ENCODE peak calls at places on chromosomes 11 and 22, in seven cellular contexts. L is Peyer's patch, C is AG10803, T is mammary epithelial cell, M is uterus, X is cardiac muscle cell, Y is BJ. I is an unnamed sample.

GRCh38 chr11:63768232-63769043 is at the start of gene ZFTA:
- DNase-seq in T (peak; percentile 43), Y (no peak), M (peak; percentile 72), X (peak; percentile 70), L (peak; percentile 69), C (peak; percentile 54), I (no peak)

GRCh38 chr11:100791103-100791502 is 104.0 kb downstream of the ARHGAP42 start:
- DNase-seq in C (no peak), M (no peak), X (no peak), Y (no peak), L (no peak), T (no peak), I (no peak)

GRCh38 chr11:1674194-1674878 is 22.7 kb upstream of the KRTAP5-6 start:
- DNase-seq in X (no peak), L (peak; percentile 25), Y (no peak), C (no peak), M (peak; percentile 11), T (no peak), I (no peak)

GRCh38 chr11:35305670-35306382 is 113.5 kb downstream of the SLC1A2 start:
- DNase-seq in L (no peak), Y (no peak), X (peak; percentile 74), T (no peak), C (peak; percentile 39), M (no peak), I (no peak)

GRCh38 chr11:62340269-62340901 is 3.1 kb downstream of the ASRGL1 start:
- DNase-seq in X (peak; percentile 64), C (peak; percentile 44), T (peak; percentile 16), L (peak; percentile 69), M (peak; percentile 20), Y (no peak), I (peak; percentile 10)

GRCh38 chr11:29801561-29801960 is 215.3 kb downstream of the KCNA4 start:
- DNase-seq in M (no peak), L (no peak), X (peak; percentile 13), C (no peak), T (no peak), Y (no peak), I (no peak)

GRCh38 chr11:75918295-75918694 is 103.3 kb downstream of the UVRAG start:
- DNase-seq in L (no peak), C (no peak), X (no peak), T (no peak), M (no peak), Y (no peak), I (no peak)

GRCh38 chr11:66720223-66720898 is 8.7 kb downstream of the SPTBN2 start:
- DNase-seq in Y (peak; percentile 5), X (peak; percentile 15), M (no peak), T (peak; percentile 89), C (peak; percentile 6), L (peak; percentile 68), I (peak; percentile 74)

GRCh38 chr11:68889948-68890446 is 13.6 kb downstream of the MRPL21 start:
- DNase-seq in Y (peak; percentile 94), M (peak; percentile 79), L (no peak), C (peak; percentile 98), T (no peak), X (peak; percentile 80), I (peak; percentile 98)

GRCh38 chr11:35723493-35724284 is 61.1 kb downstream of the TRIM44 start:
- DNase-seq in T (peak; percentile 65), X (peak; percentile 23), M (no peak), L (no peak), C (no peak), Y (no peak), I (no peak)

GRCh38 chr22:45211435-45211834 is 29.3 kb downstream of the KIAA0930 start:
- DNase-seq in Y (no peak), L (peak; percentile 48), T (no peak), X (no peak), M (no peak), C (no peak), I (no peak)

GRCh38 chr11:45146072-45147016 is at the start of gene PRDM11:
- DNase-seq in X (peak; percentile 85), L (peak; percentile 85), C (peak; percentile 82), M (peak; percentile 76), Y (no peak), T (peak; percentile 70), I (no peak)

GRCh38 chr11:10659339-10660216 is 34.0 kb downstream of the IRAG1 start:
- DNase-seq in X (peak; percentile 77), Y (peak; percentile 92), L (peak; percentile 58), M (peak; percentile 68), C (peak; percentile 97), T (peak; percentile 73), I (peak; percentile 78)

GRCh38 chr11:2290351-2290841 is 11.3 kb downstream of the C11orf21 start:
- DNase-seq in C (no peak), T (no peak), L (peak; percentile 31), Y (no peak), M (peak; percentile 9), X (no peak), I (no peak)

GRCh38 chr11:10504490-10504889 is 36.5 kb downstream of the RNF141 start:
- DNase-seq in M (no peak), L (no peak), T (no peak), C (no peak), X (no peak), Y (no peak), I (no peak)

GRCh38 chr11:117875397-117876048 is 935 bp downstream of the FXYD6 start:
- DNase-seq in Y (no peak), M (no peak), C (no peak), T (no peak), L (no peak), X (no peak), I (no peak)

GRCh38 chr11:96012086-96012824 is 88.3 kb upstream of the MTMR2 start:
- DNase-seq in Y (no peak), T (peak; percentile 81), C (peak; percentile 82), M (peak; percentile 29), L (no peak), X (peak; percentile 92), I (peak; percentile 47)

DNA sequence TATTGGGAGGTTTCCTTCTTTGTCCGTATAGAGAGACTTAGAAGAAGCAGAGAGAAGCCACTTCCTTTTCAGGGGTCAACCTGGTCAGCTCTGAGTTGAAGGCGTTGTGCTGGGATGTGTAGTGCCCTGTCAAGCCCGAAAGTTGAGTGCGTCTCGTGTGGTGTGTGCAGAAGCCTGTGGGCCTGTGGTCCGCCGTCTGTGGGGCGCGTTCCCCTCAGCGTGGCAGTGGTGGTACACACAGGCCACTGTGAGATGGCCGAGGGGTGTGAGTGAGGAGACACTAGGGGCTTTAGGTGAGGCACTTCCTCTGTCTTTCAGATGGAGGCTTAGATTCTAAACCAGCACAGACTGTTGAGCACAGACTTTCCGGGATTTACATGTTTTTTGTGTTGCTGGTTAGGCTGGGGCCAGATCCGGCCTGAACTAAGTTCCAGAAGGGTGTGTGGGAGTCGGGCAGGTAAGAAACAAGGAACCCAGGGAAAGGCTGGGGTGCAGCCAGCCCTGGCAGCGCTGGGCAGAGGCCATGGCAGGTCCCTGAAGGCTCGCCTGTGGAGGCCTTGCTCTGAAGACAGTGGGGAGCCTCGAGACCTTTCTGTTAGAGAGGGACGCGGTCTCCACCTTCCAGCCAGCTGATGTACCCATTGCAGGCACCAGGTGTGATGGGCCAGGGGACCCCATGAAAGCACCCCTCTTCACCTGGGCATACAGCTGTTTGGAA is 194.2 kb downstream of the TBC1D22A start:
- DNase-seq in L (no peak), Y (no peak), X (no peak), C (no peak), M (no peak), T (no peak), I (no peak)
- H3K4me3 ChIP-seq in L (no peak overlapping the region), Y (no peak overlapping the region), X (no peak overlapping the region), C (no peak overlapping the region), M (no peak overlapping the region), T (no peak overlapping the region), I (no peak overlapping the region)

DNA sequence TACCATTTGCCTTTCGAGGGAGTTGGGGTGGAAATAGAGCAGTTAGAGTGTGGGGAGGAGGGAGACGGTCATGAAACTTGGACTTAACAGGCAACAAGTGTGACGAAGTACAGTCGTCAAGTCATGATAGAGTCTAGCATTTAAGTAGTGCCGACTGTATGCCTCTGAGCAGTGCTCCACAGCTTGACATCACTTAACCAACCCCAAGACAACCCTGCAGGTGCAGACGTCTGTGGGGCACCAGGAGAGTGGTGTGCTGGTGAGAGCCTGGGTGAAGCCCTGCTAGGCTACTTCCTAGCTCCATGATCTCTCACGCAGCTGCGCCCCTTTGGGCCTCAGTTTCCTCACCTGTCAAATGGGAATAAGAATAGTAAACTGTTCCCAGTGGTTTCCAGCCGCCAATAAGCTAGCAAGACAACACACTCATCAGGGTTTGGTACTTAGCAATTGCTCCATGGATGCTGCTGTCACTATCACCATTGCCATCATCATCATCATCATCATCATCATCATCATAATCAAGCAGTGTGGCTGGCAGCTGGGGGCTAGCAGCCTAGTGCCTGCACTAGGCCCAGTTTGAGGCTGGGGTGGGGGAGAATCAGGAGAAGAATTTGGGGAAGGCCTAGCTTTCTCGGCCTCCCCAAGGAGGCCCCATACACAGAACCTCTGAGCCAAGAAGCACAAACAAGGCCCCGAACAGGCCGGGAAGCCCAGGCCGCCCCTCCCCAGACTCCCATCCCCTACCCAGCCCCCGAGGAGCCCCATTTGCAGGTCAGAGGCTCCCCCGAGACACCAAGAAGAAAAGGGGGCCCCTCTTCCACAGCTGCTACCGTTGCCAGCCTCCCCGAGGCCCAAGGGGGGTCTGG is 29.0 kb downstream of the MN1 start:
- DNase-seq in L (no peak), Y (no peak), C (no peak), T (no peak), X (no peak), M (no peak), I (no peak)
- H3K4me3 ChIP-seq in L (no peak overlapping the region), Y (no peak overlapping the region), C (no peak overlapping the region), T (no peak overlapping the region), X (no peak overlapping the region), M (no peak overlapping the region), I (no peak overlapping the region)

GRCh38 chr11:85813721-85814120 is 2.8 kb upstream of the SYTL2 start:
- DNase-seq in T (no peak), C (no peak), L (peak; percentile 70), X (no peak), Y (no peak), M (no peak), I (no peak)

GRCh38 chr11:85810521-85810870 is 445 bp downstream of the SYTL2 start:
- DNase-seq in Y (no peak), T (no peak), C (no peak), M (no peak), L (no peak), X (no peak), I (no peak)

GRCh38 chr11:85809881-85810280 is 1.1 kb downstream of the SYTL2 start:
- DNase-seq in C (no peak), M (peak; percentile 17), T (no peak), Y (no peak), L (no peak), X (no peak), I (no peak)

GRCh38 chr11:85810871-85811611 is at the start of gene SYTL2:
- DNase-seq in X (peak; percentile 46), C (peak; percentile 51), Y (no peak), T (peak; percentile 71), L (peak; percentile 92), M (peak; percentile 65), I (no peak)

DNA sequence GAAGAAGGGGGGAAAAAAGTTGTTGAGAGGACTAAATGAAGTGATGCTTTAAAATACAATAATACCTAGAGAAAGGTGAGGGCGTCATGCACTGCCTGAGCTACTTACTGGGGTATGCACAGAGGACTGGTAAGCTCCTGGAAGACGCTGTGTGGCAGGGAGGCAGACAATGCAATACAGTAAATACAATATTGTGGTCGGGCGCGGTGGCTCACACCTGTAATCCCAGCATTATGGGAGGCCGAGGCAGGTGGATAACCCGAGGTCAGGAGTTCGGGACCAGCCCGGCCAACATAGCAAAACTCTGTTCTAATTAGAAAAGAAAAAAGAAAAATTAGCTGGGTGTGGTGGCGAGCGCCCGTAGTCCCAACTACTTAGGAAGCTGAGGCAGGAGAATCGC is 683 bp upstream of the SYTL2 start:
- DNase-seq in C (no peak), T (no peak), Y (no peak), X (no peak), L (no peak), M (no peak), I (no peak)
- H3K4me3 ChIP-seq in C (peak overlapping the region; percentile 74), T (no peak overlapping the region), Y (peak overlapping the region; percentile 55), X (peak overlapping the region; percentile 45), L (peak overlapping the region; percentile 73), M (peak overlapping the region; percentile 58), I (peak overlapping the region; percentile 47)

GRCh38 chr22:32804823-32805585 is 3.5 kb downstream of the TIMP3 start:
- DNase-seq in Y (no peak), M (no peak), C (no peak), L (no peak), X (no peak), T (no peak), I (no peak)
- H3K4me3 ChIP-seq in Y (peak overlapping the region; percentile 96), M (peak overlapping the region; percentile 86), C (peak overlapping the region; percentile 94), L (no peak overlapping the region), X (no peak overlapping the region), T (peak overlapping the region; percentile 61), I (peak overlapping the region; percentile 95)